ENCODE peak calls at places on chromosomes 12 and 14, in ten cellular contexts. T, Z, G, E, P, X, K, C, N and D are unnamed samples.

GRCh38 chr14:61064210-61064609 is 83.2 kb downstream of the SLC38A6 start:
- DNase-seq in C (no peak), P (no peak), N (no peak), E (no peak), X (no peak), Z (no peak), T (no peak), K (no peak), G (no peak), D (no peak)

GRCh38 chr14:77376380-77376770 is 519 bp downstream of the TMED8 start:
- DNase-seq in E (no peak), N (peak), C (peak), X (no peak), Z (peak), K (peak), T (no peak), G (peak), P (no peak), D (no peak)

GRCh38 chr12:130761537-130762318 is 45.6 kb upstream of the RIMBP2 start:
- DNase-seq in N (peak), P (peak), K (no peak), X (peak), G (peak), C (peak), Z (peak), E (peak), T (no peak), D (no peak)

GRCh38 chr14:69151458-69152180 is 1.3 kb downstream of the DCAF5 start:
- DNase-seq in K (peak), G (no peak), Z (peak), P (peak), X (peak), N (peak), T (peak), C (peak), E (peak), D (no peak)

GRCh38 chr12:10638728-10639127 is 25.3 kb upstream of the MAGOHB start:
- DNase-seq in E (no peak), N (no peak), X (no peak), Z (peak), P (no peak), K (no peak), T (no peak), C (no peak), G (no peak), D (no peak)

GRCh38 chr12:3129301-3130052 is 52.3 kb downstream of the TSPAN9 start:
- DNase-seq in T (no peak), G (peak), P (peak), E (no peak), C (no peak), X (no peak), K (no peak), Z (no peak), N (peak), D (no peak)

GRCh38 chr12:2453076-2453806 is 341.5 kb upstream of the FKBP4 start:
- DNase-seq in T (no peak), X (no peak), K (no peak), E (peak), G (no peak), C (no peak), P (no peak), Z (no peak), N (no peak), D (no peak)

GRCh38 chr14:44963775-44964380 is 1.9 kb downstream of the TOGARAM1 start:
- DNase-seq in P (no peak), T (no peak), K (no peak), X (no peak), Z (peak), E (no peak), C (no peak), N (no peak), G (no peak), D (no peak)

GRCh38 chr12:21559855-21560569 is 33.9 kb downstream of the SPX start:
- DNase-seq in G (peak), K (no peak), N (no peak), C (no peak), E (no peak), P (peak), X (no peak), T (no peak), Z (no peak), D (no peak)

GRCh38 chr12:64611430-64612286 is 1.4 kb downstream of the RASSF3 start:
- DNase-seq in E (peak), N (peak), G (peak), T (no peak), P (peak), C (peak), X (no peak), Z (peak), K (no peak), D (no peak)

GRCh38 chr12:6268484-6269157 is 41.9 kb upstream of the PLEKHG6 start:
- DNase-seq in K (no peak), Z (no peak), C (no peak), P (no peak), E (peak), T (no peak), N (no peak), G (no peak), X (no peak), D (no peak)

DNA sequence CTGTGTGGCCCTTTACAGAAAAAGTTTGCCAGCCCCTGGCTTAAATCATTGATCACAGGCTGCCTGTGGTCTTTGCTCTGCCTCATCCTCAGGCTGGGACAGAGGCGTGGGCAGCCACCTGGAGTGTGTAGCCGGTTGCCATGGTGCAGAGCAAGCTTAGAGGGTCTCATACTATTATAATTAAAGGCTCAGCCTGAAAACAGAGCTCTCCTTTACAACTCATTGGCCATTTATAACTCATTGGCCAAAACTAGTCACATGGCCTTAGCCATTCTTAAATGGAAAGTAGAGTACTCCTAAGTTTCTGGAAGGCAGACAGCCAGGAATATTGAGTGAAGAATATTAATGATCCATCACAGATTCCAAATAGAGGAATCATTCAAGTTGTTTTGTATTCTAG is 3.0 kb downstream of the HSP90B1 start:
- DNase-seq in G (no peak), N (no peak), E (no peak), T (no peak), P (no peak), Z (no peak), C (no peak), K (no peak), X (no peak), D (no peak)
- H3K4me3 ChIP-seq in G (no peak), N (peak), E (no peak), T (no peak), P (peak), Z (no peak), C (peak), K (no peak), X (no peak), D (peak)

GRCh38 chr14:96269359-96269710 is 13.3 kb downstream of the BDKRB1 start:
- DNase-seq in T (no peak), E (no peak), P (no peak), Z (no peak), N (no peak), K (no peak), X (no peak), G (no peak), C (no peak), D (no peak)
- H3K27ac ChIP-seq in T (peak), E (peak), P (peak), Z (no peak), N (no peak), K (no peak), X (no peak), G (peak), C (no peak), D (peak)

DNA sequence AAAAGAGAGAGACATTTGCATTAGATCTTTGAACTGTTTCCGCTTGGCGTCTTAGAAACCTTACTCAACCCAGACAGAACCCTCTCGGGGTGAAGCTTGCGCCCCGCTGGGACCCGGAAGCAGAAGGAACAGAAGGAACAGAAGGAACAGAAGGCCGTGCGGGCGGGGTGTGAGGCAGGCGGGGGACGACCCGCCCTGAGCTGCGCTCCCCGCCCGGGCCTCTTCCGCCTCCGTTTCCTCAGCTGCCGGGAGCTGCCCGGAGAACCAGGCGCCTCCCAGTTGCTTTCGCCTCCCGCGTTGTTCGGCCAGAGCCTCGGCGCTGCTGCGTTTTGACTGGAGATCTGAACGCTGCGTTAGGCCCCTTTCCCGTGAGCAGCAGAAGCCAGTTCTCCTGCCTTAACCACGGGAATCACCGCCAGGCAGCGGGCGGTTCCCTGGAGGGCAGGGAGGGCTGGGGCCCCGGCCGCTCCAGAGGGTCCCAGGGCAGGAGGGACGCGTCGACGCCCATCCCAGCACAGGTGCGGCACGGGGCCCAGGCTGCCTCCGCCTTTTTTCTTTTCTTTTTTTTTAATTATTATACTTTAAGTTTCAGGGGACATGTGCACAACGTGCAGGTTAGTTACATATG is 19.3 kb upstream of the MMP17 start:
- DNase-seq in T (no peak), C (peak), X (no peak), Z (peak), P (no peak), G (no peak), N (no peak), E (no peak), K (no peak), D (no peak)
- H3K4me3 ChIP-seq in T (no peak), C (peak), X (no peak), Z (peak), P (no peak), G (no peak), N (no peak), E (no peak), K (peak), D (no peak)

GRCh38 chr14:74402264-74403251 is 23.5 kb downstream of the SYNDIG1L start:
- DNase-seq in T (peak), Z (no peak), E (peak), X (no peak), G (no peak), N (no peak), K (no peak), C (no peak), P (no peak), D (no peak)
- H3K27ac ChIP-seq in T (no peak), Z (no peak), E (no peak), X (no peak), G (no peak), N (peak), K (no peak), C (no peak), P (no peak), D (no peak)

DNA sequence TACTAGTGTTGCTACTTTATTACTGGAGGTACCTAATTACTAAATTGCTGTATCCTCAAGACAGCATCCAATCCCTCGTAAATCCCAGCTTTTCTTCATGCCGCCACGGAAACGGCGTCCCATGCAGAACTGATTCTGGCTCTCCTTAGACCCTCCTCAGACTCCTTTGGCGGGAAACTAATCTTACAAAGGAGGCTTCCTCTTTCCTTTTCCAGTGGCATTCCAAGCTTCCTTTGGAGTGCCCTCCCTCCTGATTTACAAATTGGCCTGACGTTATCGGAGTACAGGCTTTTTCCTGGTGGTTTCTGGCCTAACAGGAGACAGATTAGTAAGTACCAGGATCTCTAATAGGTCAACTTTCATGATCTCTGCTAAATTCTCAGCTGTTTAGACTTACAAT is 1.4 kb upstream of the ZDHHC17 start:
- DNase-seq in P (no peak), Z (no peak), K (no peak), N (no peak), E (no peak), X (no peak), T (no peak), C (no peak), G (no peak), D (no peak)
- H3K4me3 ChIP-seq in P (no peak), Z (no peak), K (no peak), N (no peak), E (no peak), X (no peak), T (no peak), C (peak), G (no peak), D (no peak)

DNA sequence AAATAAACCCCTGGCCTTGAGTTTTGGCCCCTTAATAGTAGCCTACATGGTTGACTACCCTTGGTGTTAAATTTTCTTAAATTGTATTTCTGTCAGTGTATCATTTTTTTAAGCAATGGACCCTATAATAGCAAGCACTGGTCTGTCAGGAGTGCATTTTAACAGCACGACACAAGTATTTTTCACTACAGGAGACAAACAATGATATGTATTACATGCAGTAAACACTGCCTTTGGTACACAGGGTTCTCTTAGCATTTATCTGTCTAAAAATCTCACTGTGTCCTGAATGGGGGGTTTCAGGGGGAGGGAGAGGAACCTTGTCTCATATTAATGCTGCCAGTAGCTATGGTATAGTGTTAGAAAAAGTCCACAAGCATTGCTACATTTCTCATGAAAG is 18.4 kb downstream of the LMO3 start:
- DNase-seq in Z (no peak), N (no peak), G (no peak), C (no peak), K (no peak), X (no peak), P (no peak), T (no peak), E (no peak), D (no peak)
- H3K27ac ChIP-seq in Z (no peak), N (no peak), G (no peak), C (peak), K (peak), X (no peak), P (no peak), T (peak), E (peak), D (no peak)

DNA sequence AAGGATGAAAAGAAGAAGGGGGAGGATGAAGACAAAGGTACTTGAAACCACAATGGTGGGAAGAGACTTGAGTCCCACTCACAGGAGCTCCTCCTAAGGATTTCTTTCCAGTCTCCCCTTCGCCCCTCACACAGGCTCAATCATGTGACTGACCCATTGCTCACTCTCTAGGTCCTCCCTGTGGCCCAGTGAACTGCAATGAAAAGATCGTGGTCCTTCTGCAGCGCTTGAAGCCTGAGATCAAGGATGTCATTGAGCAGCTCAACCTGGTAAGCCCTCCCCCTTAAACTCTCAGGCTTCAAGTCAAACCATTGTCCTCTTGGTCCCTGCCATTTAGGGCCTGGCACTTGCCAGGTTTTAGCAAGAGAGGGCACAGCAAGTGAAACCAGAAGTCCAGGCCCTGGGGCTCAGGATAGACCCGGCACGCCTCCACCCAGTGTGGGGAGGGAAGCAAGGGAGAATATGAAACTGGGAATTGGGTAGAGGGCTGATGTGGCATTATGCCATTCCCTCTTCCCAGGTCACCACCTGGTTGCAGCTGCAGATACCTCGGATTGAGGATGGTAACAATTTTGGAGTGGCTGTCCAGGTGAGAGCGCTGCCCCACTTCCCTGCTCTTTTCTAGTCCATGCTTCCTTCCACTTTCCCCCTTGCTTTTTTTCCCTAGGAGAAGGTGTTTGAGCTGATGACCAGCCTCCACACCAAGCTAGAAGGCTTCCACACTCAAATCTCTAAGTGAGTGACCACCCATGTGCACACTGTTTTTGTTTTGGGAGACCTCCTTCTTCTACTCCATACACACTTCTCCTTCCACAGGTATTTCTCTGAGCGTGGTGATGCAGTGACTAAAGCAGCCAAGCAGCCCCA is 1.8 kb downstream of the PSME1 start:
- DNase-seq in G (no peak), X (no peak), N (no peak), E (no peak), P (no peak), C (no peak), K (no peak), Z (no peak), T (no peak), D (no peak)
- H3K4me3 ChIP-seq in G (no peak), X (no peak), N (no peak), E (no peak), P (no peak), C (no peak), K (no peak), Z (peak), T (no peak), D (no peak)

GRCh38 chr14:90732142-90732541 is 84.1 kb downstream of the TTC7B start:
- DNase-seq in N (no peak), T (no peak), P (no peak), E (no peak), G (no peak), K (no peak), Z (no peak), X (no peak), C (no peak), D (no peak)

GRCh38 chr14:90727082-90727481 is 89.1 kb downstream of the TTC7B start:
- DNase-seq in E (no peak), Z (no peak), K (no peak), T (no peak), C (no peak), P (no peak), X (no peak), N (no peak), G (no peak), D (no peak)

GRCh38 chr14:90730367-90730766 is 85.9 kb downstream of the TTC7B start:
- DNase-seq in P (no peak), C (no peak), G (no peak), Z (no peak), K (no peak), X (no peak), T (no peak), E (no peak), N (no peak), D (no peak)

GRCh38 chr14:90726656-90727055 is 89.6 kb downstream of the TTC7B start:
- DNase-seq in G (peak), X (peak), T (peak), Z (peak), E (peak), K (no peak), P (peak), C (no peak), N (no peak), D (no peak)

GRCh38 chr14:90728951-90729350 is 87.3 kb downstream of the TTC7B start:
- DNase-seq in Z (no peak), C (no peak), N (no peak), K (no peak), X (no peak), P (no peak), G (no peak), T (no peak), E (no peak), D (no peak)
- H3K27ac ChIP-seq in Z (no peak), C (no peak), N (no peak), K (no peak), X (no peak), P (no peak), G (no peak), T (no peak), E (no peak), D (no peak)

GRCh38 chr12:12502813-12503146 is 59.9 kb downstream of the DUSP16 start:
- DNase-seq in Z (no peak), K (no peak), X (no peak), N (no peak), G (no peak), E (no peak), P (no peak), C (no peak), T (no peak), D (no peak)
- H3K4me3 ChIP-seq in Z (no peak), K (no peak), X (no peak), N (no peak), G (no peak), E (no peak), P (no peak), C (no peak), T (no peak), D (no peak)